ENCODE peak calls at places on chromosomes 2 and 18, in five cellular contexts. One of them, this sample, is unnamed.

GRCh38 chr18:79612291-79613108 is 67.1 kb upstream of the CTDP1 start:
- DNase-seq in NAMALWA: no peak
- DNase-seq in WTC11: no peak
- DNase-seq in upper lobe of right lung: peak
- DNase-seq in NCI-H748 treated with DMSO at 0.1 percent for 48 hours: no peak
- DNase-seq in this sample: no peak

GRCh38 chr2:196125596-196125995 is 45.8 kb downstream of the STK17B start:
- DNase-seq in NCI-H748 treated with DMSO at 0.1 percent for 48 hours: no peak
- DNase-seq in upper lobe of right lung: no peak
- DNase-seq in NAMALWA: no peak
- DNase-seq in WTC11: no peak
- DNase-seq in this sample: no peak

GRCh38 chr18:12317664-12318333 is 9.8 kb downstream of the TUBB6 start:
- DNase-seq in upper lobe of right lung: no peak
- DNase-seq in WTC11: no peak
- DNase-seq in NAMALWA: peak
- DNase-seq in NCI-H748 treated with DMSO at 0.1 percent for 48 hours: no peak
- DNase-seq in this sample: no peak

GRCh38 chr2:149169653-149170052 is 131.2 kb downstream of the LYPD6B start:
- DNase-seq in upper lobe of right lung: no peak
- DNase-seq in NAMALWA: no peak
- DNase-seq in WTC11: no peak
- DNase-seq in NCI-H748 treated with DMSO at 0.1 percent for 48 hours: peak
- DNase-seq in this sample: no peak

GRCh38 chr2:170869461-170869860 is 52.8 kb downstream of the GAD1 start:
- DNase-seq in WTC11: no peak
- DNase-seq in upper lobe of right lung: no peak
- DNase-seq in NAMALWA: no peak
- DNase-seq in NCI-H748 treated with DMSO at 0.1 percent for 48 hours: no peak
- DNase-seq in this sample: no peak

GRCh38 chr2:177799531-177799930 is 273.0 kb downstream of the PDE11A start:
- DNase-seq in WTC11: peak
- DNase-seq in NCI-H748 treated with DMSO at 0.1 percent for 48 hours: peak
- DNase-seq in upper lobe of right lung: no peak
- DNase-seq in NAMALWA: peak
- DNase-seq in this sample: no peak

GRCh38 chr18:13563390-13563805 is 163.0 kb downstream of the FAM210A start:
- DNase-seq in WTC11: no peak
- DNase-seq in NCI-H748 treated with DMSO at 0.1 percent for 48 hours: no peak
- DNase-seq in NAMALWA: no peak
- DNase-seq in upper lobe of right lung: no peak
- DNase-seq in this sample: no peak

GRCh38 chr2:217106650-217107014 is 246.8 kb upstream of the TNP1 start:
- DNase-seq in upper lobe of right lung: no peak
- DNase-seq in NAMALWA: peak
- DNase-seq in WTC11: peak
- DNase-seq in NCI-H748 treated with DMSO at 0.1 percent for 48 hours: no peak
- DNase-seq in this sample: no peak

GRCh38 chr18:68150976-68151375 is 563.9 kb downstream of the TMX3 start:
- DNase-seq in NCI-H748 treated with DMSO at 0.1 percent for 48 hours: peak
- DNase-seq in upper lobe of right lung: no peak
- DNase-seq in WTC11: no peak
- DNase-seq in NAMALWA: no peak
- DNase-seq in this sample: peak

This sample was measured in SHP77 treated with DMSO at 0.1 percent for 48 hours.